ENCODE peak calls at places on chromosomes 6 and 20, in nine cellular contexts. U, W, P, Q, X, L, B, K and M are unnamed samples.

GRCh38 chr6:129111853-129112252 is 228.9 kb downstream of the LAMA2 start:
- DNase-seq in U (no peak), W (no peak), P (no peak), Q (no peak), X (no peak), L (no peak), B (no peak), K (no peak), M (no peak)

GRCh38 chr20:25738198-25738597 is 41.5 kb upstream of the ZNF337 start:
- DNase-seq in U (no peak), W (no peak), P (peak; percentile 18), Q (no peak), X (peak; percentile 5), L (no peak), B (no peak), K (peak; percentile 43), M (no peak)

GRCh38 chr6:159572344-159573120 is 120.5 kb downstream of the SOD2 start:
- DNase-seq in U (no peak), W (no peak), P (no peak), Q (no peak), X (no peak), L (no peak), B (no peak), K (no peak), M (no peak)

GRCh38 chr6:3710403-3710802 is 41.1 kb downstream of the PXDC1 start:
- DNase-seq in U (no peak), W (no peak), P (no peak), Q (no peak), X (no peak), L (no peak), B (no peak), K (no peak), M (no peak)

GRCh38 chr6:82370788-82371187 is 7.2 kb downstream of the TPBG start:
- DNase-seq in U (no peak), W (no peak), P (no peak), Q (no peak), X (no peak), L (peak; percentile 55), B (no peak), K (no peak), M (no peak)

GRCh38 chr6:53530780-53531386 is 14.0 kb downstream of the GCLC start:
- DNase-seq in U (no peak), W (no peak), P (no peak), Q (no peak), X (no peak), L (no peak), B (no peak), K (no peak), M (no peak)

GRCh38 chr6:3746119-3746691 is 5.3 kb downstream of the PXDC1 start:
- DNase-seq in U (peak; percentile 58), W (no peak), P (no peak), Q (no peak), X (no peak), L (no peak), B (peak; percentile 36), K (no peak), M (no peak)

GRCh38 chr6:87925373-87926060 is 122.1 kb upstream of the SPACA1 start:
- DNase-seq in U (peak; percentile 90), W (no peak), P (no peak), Q (no peak), X (no peak), L (no peak), B (no peak), K (no peak), M (no peak)

GRCh38 chr6:17601389-17601703 is 1.2 kb downstream of the FAM8A1 start:
- DNase-seq in U (no peak), W (no peak), P (no peak), Q (no peak), X (peak; percentile 5), L (no peak), B (no peak), K (no peak), M (no peak)

GRCh38 chr20:33561981-33562601 is 72.2 kb downstream of the CBFA2T2 start:
- DNase-seq in U (no peak), W (peak; percentile 81), P (peak; percentile 76), Q (peak; percentile 81), X (peak; percentile 95), L (peak; percentile 63), B (peak; percentile 77), K (peak; percentile 84), M (no peak)

GRCh38 chr20:542777-543368 is 717 bp downstream of the CSNK2A1 start:
- DNase-seq in U (peak; percentile 58), W (peak; percentile 55), P (no peak), Q (no peak), X (no peak), L (peak; percentile 62), B (peak; percentile 65), K (no peak), M (peak; percentile 71)

GRCh38 chr6:83221886-83222479 is 28.8 kb downstream of the RWDD2A start:
- DNase-seq in U (peak; percentile 49), W (no peak), P (no peak), Q (no peak), X (peak; percentile 73), L (no peak), B (no peak), K (peak; percentile 61), M (no peak)

GRCh38 chr6:35493307-35493983 is 3.4 kb downstream of the TEAD3 start:
- DNase-seq in U (no peak), W (no peak), P (no peak), Q (no peak), X (no peak), L (no peak), B (no peak), K (no peak), M (no peak)

GRCh38 chr6:33983721-33984465 is 162.0 kb downstream of the GRM4 start:
- DNase-seq in U (no peak), W (no peak), P (no peak), Q (no peak), X (no peak), L (peak; percentile 28), B (no peak), K (no peak), M (peak; percentile 44)

GRCh38 chr20:5933802-5934436 is 16.4 kb downstream of the TRMT6 start:
- DNase-seq in U (peak; percentile 49), W (no peak), P (no peak), Q (no peak), X (peak; percentile 36), L (peak; percentile 60), B (no peak), K (no peak), M (no peak)

GRCh38 chr20:11337361-11338130 is 580.1 kb upstream of the BTBD3 start:
- DNase-seq in U (no peak), W (no peak), P (no peak), Q (no peak), X (no peak), L (peak; percentile 47), B (no peak), K (peak; percentile 46), M (no peak)

GRCh38 chr6:127550403-127550802 is 26.6 kb upstream of the C6orf58 start:
- DNase-seq in U (no peak), W (no peak), P (peak; percentile 31), Q (no peak), X (peak; percentile 43), L (no peak), B (no peak), K (peak; percentile 80), M (no peak)

GRCh38 chr6:44630125-44631028 is 242.9 kb downstream of the CDC5L start:
- DNase-seq in U (peak; percentile 53), W (no peak), P (no peak), Q (peak; percentile 23), X (peak; percentile 73), L (peak; percentile 93), B (peak; percentile 70), K (peak; percentile 84), M (no peak)

GRCh38 chr6:128432394-128432793 is 88.0 kb downstream of the PTPRK start:
- DNase-seq in U (no peak), W (no peak), P (peak; percentile 23), Q (no peak), X (peak; percentile 58), L (no peak), B (no peak), K (peak; percentile 59), M (no peak)

GRCh38 chr6:146851837-146852236 is 253.1 kb downstream of the ADGB start:
- DNase-seq in U (peak; percentile 11), W (no peak), P (peak; percentile 82), Q (peak; percentile 48), X (peak; percentile 75), L (no peak), B (no peak), K (peak; percentile 93), M (no peak)

GRCh38 chr20:19974621-19975435 is 42.3 kb upstream of the NAA20 start:
- DNase-seq in U (no peak), W (peak; percentile 92), P (peak; percentile 96), Q (peak; percentile 93), X (peak; percentile 92), L (no peak), B (peak; percentile 93), K (peak; percentile 96), M (peak; percentile 94)

GRCh38 chr20:63496404-63497120 is 2.3 kb downstream of the EEF1A2 start:
- DNase-seq in U (no peak), W (peak; percentile 47), P (no peak), Q (no peak), X (no peak), L (no peak), B (peak; percentile 66), K (no peak), M (peak; percentile 65)
- H3K4me3 ChIP-seq in U (no peak overlapping the region), W (no peak overlapping the region), P (no peak overlapping the region), Q (no peak overlapping the region), X (peak overlapping the region; percentile 24), L (no peak overlapping the region), B (peak overlapping the region; percentile 71), K (no peak overlapping the region), M (peak overlapping the region; percentile 33)

GRCh38 chr20:53827292-53827995 is 233.8 kb upstream of the ZNF217 start:
- DNase-seq in U (no peak), W (no peak), P (no peak), Q (no peak), X (no peak), L (no peak), B (no peak), K (no peak), M (no peak)
- H3K4me3 ChIP-seq in U (no peak overlapping the region), W (no peak overlapping the region), P (no peak overlapping the region), Q (no peak overlapping the region), X (peak overlapping the region; percentile 24), L (no peak overlapping the region), B (no peak overlapping the region), K (no peak overlapping the region), M (no peak overlapping the region)

GRCh38 chr6:164507197-164507957 is 802.0 kb downstream of the C6orf118 start:
- DNase-seq in U (peak; percentile 89), W (no peak), P (no peak), Q (no peak), X (no peak), L (no peak), B (no peak), K (no peak), M (no peak)
- H3K4me3 ChIP-seq in U (peak overlapping the region; percentile 25), W (no peak overlapping the region), P (no peak overlapping the region), Q (no peak overlapping the region), X (no peak overlapping the region), L (no peak overlapping the region), B (no peak overlapping the region), K (no peak overlapping the region), M (no peak overlapping the region)

GRCh38 chr6:56714273-56714672 is 71.6 kb upstream of the DST start:
- DNase-seq in U (peak; percentile 18), W (no peak), P (no peak), Q (no peak), X (no peak), L (no peak), B (no peak), K (no peak), M (no peak)
- H3K4me3 ChIP-seq in U (no peak overlapping the region), W (no peak overlapping the region), P (no peak overlapping the region), Q (no peak overlapping the region), X (no peak overlapping the region), L (no peak overlapping the region), B (no peak overlapping the region), K (no peak overlapping the region), M (no peak overlapping the region)